ENCODE peak calls at places on chromosomes 12 and 14, in six cellular contexts. T is ovary; M is right lobe of liver; B is CD8-positive, alpha-beta memory T cell; W is mammary epithelial cell; S is mesendoderm. I is an unnamed sample.

GRCh38 chr12:54355104-54355815 is 9.0 kb downstream of the GPR84 start:
- DNase-seq in T (no peak), M (no peak), B (no peak), W (no peak), S (peak), I (no peak)

GRCh38 chr12:110502449-110502738 is 263 bp downstream of the RAD9B start:
- DNase-seq in T (peak), M (no peak), B (no peak), W (no peak), S (no peak), I (no peak)

GRCh38 chr14:22822619-22823551 is 6.8 kb upstream of the MRPL52 start:
- DNase-seq in T (peak), M (peak), B (peak), W (peak), S (peak), I (peak)

GRCh38 chr12:107379852-107380567 is 286.7 kb upstream of the CRY1 start:
- DNase-seq in T (no peak), M (peak), B (no peak), W (peak), S (no peak), I (no peak)

GRCh38 chr14:101561145-101561896 is at the start of gene DIO3:
- DNase-seq in T (no peak), M (peak), B (no peak), W (no peak), S (peak), I (no peak)

GRCh38 chr12:11941601-11942360 is 129.0 kb upstream of the BCL2L14 start:
- DNase-seq in T (no peak), M (no peak), B (no peak), W (peak), S (no peak), I (no peak)

GRCh38 chr12:124940143-124940392 is 25.6 kb upstream of the UBC start:
- DNase-seq in T (no peak), M (no peak), B (no peak), W (no peak), S (no peak), I (no peak)

GRCh38 chr12:116520801-116521471 is 38.2 kb upstream of the MAP1LC3B2 start:
- DNase-seq in T (no peak), M (no peak), B (no peak), W (peak), S (peak), I (no peak)

GRCh38 chr12:31591308-31591901 is 469 bp upstream of the DENND5B start:
- DNase-seq in T (peak), M (no peak), B (no peak), W (no peak), S (peak), I (no peak)

GRCh38 chr14:101174980-101175606 is 271.6 kb upstream of the RTL1 start:
- DNase-seq in T (no peak), M (no peak), B (no peak), W (no peak), S (no peak), I (no peak)

GRCh38 chr12:5428332-5429221 is 3.3 kb upstream of the NTF3 start:
- DNase-seq in T (no peak), M (no peak), B (no peak), W (no peak), S (peak), I (no peak)

GRCh38 chr12:48824112-48824511 is 5.8 kb downstream of the CACNB3 start:
- DNase-seq in T (no peak), M (no peak), B (no peak), W (no peak), S (peak), I (no peak)

GRCh38 chr14:89041245-89041585 is 216.8 kb downstream of the TTC8 start:
- DNase-seq in T (no peak), M (peak), B (no peak), W (peak), S (peak), I (no peak)

GRCh38 chr12:41532072-41532471 is 344.0 kb downstream of the PDZRN4 start:
- DNase-seq in T (no peak), M (no peak), B (no peak), W (peak), S (no peak), I (no peak)

GRCh38 chr12:57216014-57216891 is at the start of gene NXPH4:
- DNase-seq in T (peak), M (no peak), B (peak), W (no peak), S (peak), I (peak)

GRCh38 chr14:63852817-63853730 is at the start of gene SYNE2:
- DNase-seq in T (peak), M (peak), B (peak), W (peak), S (peak), I (peak)

GRCh38 chr14:89179891-89180404 is 237.1 kb downstream of the FOXN3 start:
- DNase-seq in T (no peak), M (no peak), B (no peak), W (no peak), S (no peak), I (no peak)

GRCh38 chr14:96783306-96784224 is 13.6 kb upstream of the VRK1 start:
- DNase-seq in T (no peak), M (no peak), B (no peak), W (peak), S (no peak), I (no peak)

GRCh38 chr12:58420496-58420895 is 479.1 kb downstream of the ATP23 start:
- DNase-seq in T (no peak), M (no peak), B (no peak), W (peak), S (no peak), I (no peak)

GRCh38 chr14:99028521-99028920 is 243.5 kb downstream of the BCL11B start:
- DNase-seq in T (no peak), M (no peak), B (no peak), W (no peak), S (no peak), I (no peak)

GRCh38 chr14:68358978-68359861 is 433.6 kb downstream of the ZFP36L1 start:
- DNase-seq in T (no peak), M (no peak), B (no peak), W (no peak), S (no peak), I (no peak)

GRCh38 chr14:99252443-99252939 is 19.5 kb downstream of the BCL11B start:
- DNase-seq in T (no peak), M (no peak), B (no peak), W (no peak), S (no peak), I (no peak)

GRCh38 chr14:71720978-71721624 is 211.1 kb upstream of the RGS6 start:
- DNase-seq in T (no peak), M (no peak), B (no peak), W (peak), S (peak), I (no peak)

GRCh38 chr14:65849558-65849957 is 437.0 kb downstream of the FUT8 start:
- DNase-seq in T (no peak), M (no peak), B (no peak), W (no peak), S (peak), I (no peak)

GRCh38 chr14:24079521-24080141 is 8.3 kb downstream of the CPNE6 start:
- DNase-seq in T (no peak), M (no peak), B (no peak), W (no peak), S (peak), I (no peak)

GRCh38 chr12:29086325-29087271 is 62.5 kb upstream of the FAR2 start:
- DNase-seq in T (no peak), M (no peak), B (no peak), W (no peak), S (peak), I (no peak)

DNA sequence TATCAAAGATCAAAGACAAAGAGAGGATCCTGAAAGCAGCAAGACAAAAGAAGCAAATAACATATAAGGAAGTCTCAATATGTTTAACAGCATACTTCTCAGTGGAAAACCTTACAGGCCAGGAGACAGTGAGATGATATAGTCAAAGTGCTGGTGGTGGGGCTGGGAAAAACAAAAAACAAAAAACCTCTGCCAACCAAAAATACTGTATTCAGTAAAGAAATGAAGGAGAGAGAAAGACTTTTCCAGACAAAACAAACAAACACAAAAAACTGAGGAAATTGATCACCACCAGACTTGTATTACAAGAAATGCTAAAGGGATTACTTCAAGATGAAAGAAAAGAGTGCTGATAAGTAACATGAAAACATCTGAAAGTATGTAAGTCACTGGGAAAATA is 221.2 kb downstream of the ADGRD1 start:
- DNase-seq in T (no peak), M (no peak), B (no peak), W (no peak), S (no peak), I (no peak)
- H3K27ac ChIP-seq in T (no peak), M (no peak), B (no peak), W (no peak), S (no peak), I (no peak)

GRCh38 chr14:61538464-61539022 is 156.8 kb upstream of the HIF1A start:
- DNase-seq in T (no peak), M (no peak), B (no peak), W (no peak), S (no peak), I (no peak)

GRCh38 chr14:61537567-61538463 is 157.5 kb upstream of the HIF1A start:
- DNase-seq in T (no peak), M (no peak), B (no peak), W (peak), S (peak), I (no peak)

GRCh38 chr14:61536661-61537566 is 158.4 kb upstream of the HIF1A start:
- DNase-seq in T (no peak), M (no peak), B (no peak), W (no peak), S (no peak), I (no peak)

GRCh38 chr14:61540931-61541330 is 154.4 kb upstream of the HIF1A start:
- DNase-seq in T (no peak), M (no peak), B (no peak), W (no peak), S (no peak), I (no peak)

DNA sequence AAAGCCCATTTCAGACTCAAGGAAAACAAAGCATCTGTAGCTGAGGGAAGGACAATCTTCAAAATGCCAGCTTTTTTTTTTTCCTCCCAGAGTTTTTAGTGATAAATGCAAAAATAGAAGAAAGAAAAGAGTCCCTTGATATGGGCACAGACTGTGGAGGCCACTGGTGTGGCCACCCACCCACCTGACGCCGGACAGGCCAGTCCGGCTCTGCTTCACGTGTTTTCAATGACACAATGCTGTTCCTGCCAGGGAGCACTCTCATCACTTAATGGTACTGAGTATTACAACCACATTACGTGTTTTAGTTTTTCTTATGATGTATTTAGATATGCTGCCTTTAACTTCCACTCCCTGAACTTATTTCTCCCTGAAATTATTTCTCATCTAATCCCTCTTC is 155.7 kb upstream of the HIF1A start:
- DNase-seq in T (no peak), M (no peak), B (no peak), W (no peak), S (no peak), I (no peak)
- H3K27ac ChIP-seq in T (no peak), M (no peak), B (no peak), W (no peak), S (no peak), I (no peak)

GRCh38 chr14:30638926-30639325 is 16.8 kb downstream of the SCFD1 start:
- DNase-seq in T (no peak), M (no peak), B (no peak), W (no peak), S (no peak), I (no peak)

GRCh38 chr14:30645600-30645999 is 23.5 kb downstream of the SCFD1 start:
- DNase-seq in T (no peak), M (no peak), B (no peak), W (no peak), S (no peak), I (no peak)

DNA sequence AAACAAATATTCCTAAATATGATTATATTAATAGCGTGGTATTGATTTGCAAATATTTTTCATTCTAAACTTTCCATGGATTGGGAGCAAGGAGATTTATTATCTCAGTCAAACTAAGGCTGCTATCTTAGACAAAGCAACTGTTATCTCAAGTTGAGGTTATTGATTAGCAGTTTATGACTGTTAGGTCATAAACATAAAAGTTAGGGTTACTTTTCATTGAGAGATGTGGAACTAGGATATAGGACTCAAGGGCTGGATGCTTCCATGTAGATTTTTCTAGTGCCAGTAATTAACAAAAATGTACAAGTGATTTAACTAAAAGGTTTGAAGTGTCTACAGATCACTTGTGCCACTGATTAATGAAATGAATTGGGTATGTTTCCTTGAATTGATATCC is 19.1 kb downstream of the SCFD1 start:
- DNase-seq in T (no peak), M (no peak), B (no peak), W (no peak), S (no peak), I (no peak)
- H3K27ac ChIP-seq in T (no peak), M (no peak), B (no peak), W (no peak), S (no peak), I (no peak)

DNA sequence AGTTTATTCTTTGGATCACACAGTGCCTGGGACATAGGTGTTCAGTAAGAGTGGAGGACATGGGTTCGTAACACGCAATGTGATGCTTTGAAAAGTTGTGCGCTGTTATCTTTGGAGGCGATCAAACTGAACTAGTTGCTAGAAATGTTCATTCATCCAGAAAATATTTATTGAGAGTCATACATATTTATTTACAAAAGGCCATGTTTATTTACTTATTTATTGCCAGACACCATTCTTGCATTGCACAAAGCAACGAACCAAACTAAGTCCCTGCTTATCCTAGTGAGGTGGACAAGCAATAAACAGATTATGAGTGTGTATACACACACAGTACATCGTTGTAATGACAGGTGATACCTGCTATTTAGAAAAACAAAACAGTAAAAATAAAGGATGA is 12.6 kb downstream of the BHLHE41 start:
- DNase-seq in T (no peak), M (no peak), B (no peak), W (no peak), S (no peak), I (no peak)
- H3K27ac ChIP-seq in T (no peak), M (no peak), B (no peak), W (no peak), S (no peak), I (no peak)

GRCh38 chr12:100141666-100141997 is 1.0 kb downstream of the BLTP3B start:
- DNase-seq in T (no peak), M (no peak), B (no peak), W (peak), S (peak), I (no peak)
- H3K27ac ChIP-seq in T (no peak), M (peak), B (peak), W (peak), S (no peak), I (no peak)

DNA sequence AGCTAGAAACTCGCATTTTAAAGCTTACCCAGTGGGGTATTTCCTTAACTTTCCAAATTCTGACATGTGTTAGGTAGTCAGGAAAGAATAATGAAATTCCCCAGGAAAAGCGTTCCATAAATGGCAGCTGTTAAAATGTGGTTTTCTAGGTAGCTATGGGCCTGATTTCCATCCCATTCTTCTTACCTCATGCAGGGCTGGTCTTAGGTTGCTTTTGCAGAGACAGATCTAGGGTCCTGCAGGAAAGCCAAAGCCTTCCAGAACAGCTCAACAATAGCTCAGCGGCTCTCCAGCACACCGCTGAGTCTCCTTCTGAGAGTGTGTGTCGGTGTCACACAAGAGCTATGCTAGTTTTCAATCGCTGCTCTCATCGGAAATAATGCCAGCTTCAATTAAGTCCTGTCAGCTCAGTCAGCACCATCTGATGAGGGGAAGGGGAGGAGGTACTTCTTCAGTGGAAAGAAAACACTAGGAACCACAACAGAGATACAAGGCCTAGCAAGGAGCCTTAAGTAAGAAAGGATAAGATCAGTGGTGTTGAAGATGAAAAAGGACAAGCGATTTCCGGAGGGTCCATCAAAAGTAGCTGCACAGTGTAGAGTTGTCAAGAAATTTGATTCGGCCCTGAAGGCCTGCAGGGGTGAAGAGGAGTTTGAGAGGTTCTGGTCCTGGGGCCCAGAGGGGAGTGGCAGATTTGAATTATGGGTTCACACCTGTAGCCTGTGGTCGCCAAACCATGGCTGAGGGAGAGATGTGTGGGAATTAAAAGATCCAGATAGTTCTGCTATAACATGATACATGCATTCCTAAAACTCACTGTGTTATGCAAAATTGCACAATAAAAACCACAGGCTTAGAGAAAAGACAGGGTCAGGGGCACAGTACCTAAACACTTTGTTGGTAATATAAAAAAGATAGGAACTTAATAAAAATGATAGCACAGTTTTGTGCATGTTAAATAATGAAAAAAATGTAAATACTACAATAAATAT is 106.4 kb downstream of the TMEM30B start:
- DNase-seq in T (no peak), M (no peak), B (no peak), W (peak), S (peak), I (no peak)
- H3K27ac ChIP-seq in T (no peak), M (no peak), B (no peak), W (no peak), S (peak), I (no peak)

GRCh38 chr14:49623941-49624806 is 3.6 kb downstream of the MGAT2 start:
- DNase-seq in T (no peak), M (no peak), B (no peak), W (peak), S (no peak), I (no peak)
- H3K27ac ChIP-seq in T (no peak), M (peak), B (peak), W (peak), S (no peak), I (peak)

GRCh38 chr12:72271401-72271740 is 799 bp upstream of the TRHDE start:
- DNase-seq in T (peak), M (peak), B (no peak), W (no peak), S (no peak), I (no peak)
- H3K27ac ChIP-seq in T (peak), M (peak), B (no peak), W (peak), S (no peak), I (no peak)